ENCODE peak calls at places on chromosomes 3 and 15, in five cellular contexts. One of them, this sample, is unnamed. For H3K4me1, the result is how much of the 10 kb centered on the place peaks cover.

GRCh38 chr3:23712656-23713559 is 92.8 kb upstream of the UBE2E1 start:
- DNase-seq in H1: peak
- DNase-seq in IMR-90: peak
- DNase-seq in H9: peak
- DNase-seq in mesenchymal stem cell: peak
- DNase-seq in this sample: peak

GRCh38 chr15:40618906-40619305 is 24.9 kb downstream of the KNL1 start:
- DNase-seq in H9: no peak
- DNase-seq in H1: no peak
- DNase-seq in mesenchymal stem cell: no peak
- DNase-seq in IMR-90: peak
- DNase-seq in this sample: no peak

GRCh38 chr3:49725906-49726681 is 2.3 kb upstream of the GMPPB start:
- DNase-seq in IMR-90: no peak
- DNase-seq in H1: no peak
- DNase-seq in mesenchymal stem cell: no peak
- DNase-seq in H9: no peak
- DNase-seq in this sample: no peak

GRCh38 chr3:102444101-102444500 is 9.3 kb downstream of the ZPLD1 start:
- DNase-seq in mesenchymal stem cell: no peak
- DNase-seq in H1: no peak
- DNase-seq in IMR-90: peak
- DNase-seq in H9: no peak
- DNase-seq in this sample: no peak

GRCh38 chr3:56683122-56683817 is at the start of gene TASOR:
- DNase-seq in IMR-90: peak
- DNase-seq in H1: peak
- DNase-seq in mesenchymal stem cell: peak
- DNase-seq in H9: peak
- DNase-seq in this sample: peak

GRCh38 chr15:38894260-38894948 is 329.8 kb upstream of the RASGRP1 start:
- DNase-seq in IMR-90: peak
- DNase-seq in H9: no peak
- DNase-seq in H1: no peak
- DNase-seq in mesenchymal stem cell: peak
- DNase-seq in this sample: no peak

GRCh38 chr15:22918056-22918455 is 62.1 kb downstream of the CYFIP1 start:
- DNase-seq in H9: no peak
- DNase-seq in IMR-90: peak
- DNase-seq in mesenchymal stem cell: peak
- DNase-seq in H1: no peak
- DNase-seq in this sample: no peak

GRCh38 chr3:146160233-146160963 is 586 bp downstream of the PLOD2 start:
- DNase-seq in H1: peak
- DNase-seq in H9: peak
- DNase-seq in mesenchymal stem cell: peak
- DNase-seq in IMR-90: peak
- DNase-seq in this sample: peak

GRCh38 chr3:129038121-129038855 is 22.3 kb upstream of the GP9 start:
- DNase-seq in H9: no peak
- DNase-seq in IMR-90: no peak
- DNase-seq in H1: no peak
- DNase-seq in mesenchymal stem cell: no peak
- DNase-seq in this sample: no peak

GRCh38 chr3:85170646-85171045 is 211.9 kb downstream of the CADM2 start:
- DNase-seq in IMR-90: no peak
- DNase-seq in mesenchymal stem cell: no peak
- DNase-seq in H1: no peak
- DNase-seq in H9: no peak
- DNase-seq in this sample: no peak

GRCh38 chr3:13657660-13658435 is 108.9 kb downstream of the FBLN2 start:
- DNase-seq in H1: peak
- DNase-seq in IMR-90: peak
- DNase-seq in mesenchymal stem cell: peak
- DNase-seq in H9: peak
- DNase-seq in this sample: no peak

GRCh38 chr3:99965077-99965476 is 147.4 kb downstream of the CMSS1 start:
- DNase-seq in H1: no peak
- DNase-seq in H9: no peak
- DNase-seq in mesenchymal stem cell: peak
- DNase-seq in IMR-90: peak
- DNase-seq in this sample: no peak

GRCh38 chr3:32420138-32420981 is 28.7 kb downstream of the CMTM7 start:
- DNase-seq in H1: peak
- DNase-seq in IMR-90: peak
- DNase-seq in mesenchymal stem cell: no peak
- DNase-seq in H9: peak
- DNase-seq in this sample: no peak

GRCh38 chr3:32423956-32424558 is 32.4 kb downstream of the CMTM7 start:
- DNase-seq in H1: peak
- DNase-seq in H9: no peak
- DNase-seq in mesenchymal stem cell: no peak
- DNase-seq in IMR-90: no peak
- DNase-seq in this sample: no peak

GRCh38 chr3:153246805-153247204 is 84.8 kb downstream of the RAP2B start:
- DNase-seq in H9: no peak
- DNase-seq in mesenchymal stem cell: peak
- DNase-seq in H1: no peak
- DNase-seq in IMR-90: peak
- DNase-seq in this sample: no peak

GRCh38 chr3:148178508-148178907 is 519.2 kb upstream of the AGTR1 start:
- DNase-seq in H1: no peak
- DNase-seq in mesenchymal stem cell: peak
- DNase-seq in IMR-90: no peak
- DNase-seq in H9: no peak
- DNase-seq in this sample: no peak

GRCh38 chr3:185992801-185993467 is 55.1 kb upstream of the TRA2B start:
- DNase-seq in H1: no peak
- DNase-seq in H9: no peak
- DNase-seq in IMR-90: peak
- DNase-seq in mesenchymal stem cell: no peak
- DNase-seq in this sample: no peak

GRCh38 chr3:185997130-185997529 is 59.3 kb upstream of the TRA2B start:
- DNase-seq in mesenchymal stem cell: no peak
- DNase-seq in H9: no peak
- DNase-seq in H1: peak
- DNase-seq in IMR-90: no peak
- DNase-seq in this sample: no peak

GRCh38 chr3:185998136-185998535 is 60.3 kb upstream of the TRA2B start:
- DNase-seq in H9: no peak
- DNase-seq in mesenchymal stem cell: no peak
- DNase-seq in H1: peak
- DNase-seq in IMR-90: no peak
- DNase-seq in this sample: no peak

GRCh38 chr3:185999221-185999620 is 61.4 kb upstream of the TRA2B start:
- DNase-seq in IMR-90: no peak
- DNase-seq in mesenchymal stem cell: no peak
- DNase-seq in H9: no peak
- DNase-seq in H1: no peak
- DNase-seq in this sample: no peak

DNA sequence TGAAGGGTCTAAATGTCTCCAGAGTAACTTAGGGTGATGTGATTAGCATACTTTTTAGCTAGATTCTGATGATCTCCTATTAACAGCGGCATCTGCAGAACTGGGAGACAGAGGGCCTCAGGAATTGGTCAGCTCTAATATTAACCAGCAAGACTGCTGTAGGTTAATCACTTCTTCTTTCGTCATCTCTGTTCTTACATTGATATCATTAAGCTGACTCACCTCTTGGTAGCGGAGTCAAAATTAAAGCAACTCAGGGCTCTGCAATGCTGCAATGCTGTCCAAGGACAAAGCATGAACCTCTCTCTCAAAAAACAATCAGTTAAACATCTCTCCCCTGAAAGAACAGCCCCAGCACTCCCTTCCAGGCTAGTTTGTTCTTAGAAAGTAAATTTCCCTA is 57.5 kb upstream of the TRA2B start:
- DNase-seq in mesenchymal stem cell: no peak
- DNase-seq in H1: no peak
- DNase-seq in H9: no peak
- DNase-seq in IMR-90: peak
- DNase-seq in this sample: no peak
- H3K4me1 ChIP-seq in mesenchymal stem cell: under half
- H3K4me1 ChIP-seq in H1: under half
- H3K4me1 ChIP-seq in H9: under half
- H3K4me1 ChIP-seq in IMR-90: under half
- H3K4me1 ChIP-seq in this sample: under half

GRCh38 chr3:52015431-52016256 is 19.9 kb upstream of the RPL29 start:
- DNase-seq in H1: no peak
- DNase-seq in mesenchymal stem cell: no peak
- DNase-seq in IMR-90: no peak
- DNase-seq in H9: no peak
- DNase-seq in this sample: no peak

GRCh38 chr3:52019352-52020080 is 23.8 kb upstream of the RPL29 start:
- DNase-seq in H1: no peak
- DNase-seq in H9: no peak
- DNase-seq in mesenchymal stem cell: no peak
- DNase-seq in IMR-90: no peak
- DNase-seq in this sample: no peak

GRCh38 chr3:52020796-52021195 is 25.1 kb upstream of the RPL29 start:
- DNase-seq in mesenchymal stem cell: no peak
- DNase-seq in H1: no peak
- DNase-seq in IMR-90: no peak
- DNase-seq in H9: no peak
- DNase-seq in this sample: no peak

GRCh38 chr3:52017467-52018065 is 21.9 kb upstream of the RPL29 start:
- DNase-seq in IMR-90: no peak
- DNase-seq in H1: no peak
- DNase-seq in mesenchymal stem cell: no peak
- DNase-seq in H9: no peak
- DNase-seq in this sample: no peak

GRCh38 chr3:52018319-52019000 is 22.8 kb upstream of the RPL29 start:
- DNase-seq in IMR-90: no peak
- DNase-seq in mesenchymal stem cell: no peak
- DNase-seq in H9: no peak
- DNase-seq in H1: no peak
- DNase-seq in this sample: no peak
- H2AK5ac ChIP-seq in IMR-90: peak
- H2AK5ac ChIP-seq in mesenchymal stem cell: no peak
- H2AK5ac ChIP-seq in H9: no peak
- H2AK5ac ChIP-seq in H1: no peak
- H2AK5ac ChIP-seq in this sample: no peak

GRCh38 chr3:69872783-69873378 is 126.7 kb upstream of the SAMMSON start:
- DNase-seq in H1: no peak
- DNase-seq in H9: no peak
- DNase-seq in IMR-90: peak
- DNase-seq in mesenchymal stem cell: peak
- DNase-seq in this sample: no peak
- H3K4me1 ChIP-seq in H1: under half
- H3K4me1 ChIP-seq in H9: under half
- H3K4me1 ChIP-seq in IMR-90: under half
- H3K4me1 ChIP-seq in mesenchymal stem cell: under half
- H3K4me1 ChIP-seq in this sample: under half

DNA sequence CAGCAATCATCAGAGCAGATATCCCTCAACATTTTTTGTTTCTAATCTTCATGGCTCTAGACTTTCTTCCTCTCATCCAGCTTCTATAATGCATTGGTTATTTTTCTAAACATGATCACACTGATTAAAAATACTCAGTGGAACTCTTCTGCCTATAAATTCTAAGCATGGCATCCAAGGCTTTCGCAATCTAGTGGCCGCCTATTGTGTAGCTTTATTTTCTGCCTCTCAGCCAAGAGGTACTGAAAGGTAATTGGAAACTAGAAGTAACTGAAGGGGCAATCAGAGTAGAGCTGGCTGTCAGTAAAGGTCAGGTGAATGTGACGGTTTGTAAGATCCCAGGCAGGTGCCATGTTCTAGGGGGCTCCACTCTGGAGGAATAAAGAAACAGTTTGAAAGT is 33.4 kb downstream of the OXSM start:
- DNase-seq in IMR-90: no peak
- DNase-seq in H9: no peak
- DNase-seq in H1: no peak
- DNase-seq in mesenchymal stem cell: no peak
- DNase-seq in this sample: no peak
- H2AK5ac ChIP-seq in IMR-90: no peak
- H2AK5ac ChIP-seq in H9: no peak
- H2AK5ac ChIP-seq in H1: no peak
- H2AK5ac ChIP-seq in mesenchymal stem cell: no peak
- H2AK5ac ChIP-seq in this sample: no peak

DNA sequence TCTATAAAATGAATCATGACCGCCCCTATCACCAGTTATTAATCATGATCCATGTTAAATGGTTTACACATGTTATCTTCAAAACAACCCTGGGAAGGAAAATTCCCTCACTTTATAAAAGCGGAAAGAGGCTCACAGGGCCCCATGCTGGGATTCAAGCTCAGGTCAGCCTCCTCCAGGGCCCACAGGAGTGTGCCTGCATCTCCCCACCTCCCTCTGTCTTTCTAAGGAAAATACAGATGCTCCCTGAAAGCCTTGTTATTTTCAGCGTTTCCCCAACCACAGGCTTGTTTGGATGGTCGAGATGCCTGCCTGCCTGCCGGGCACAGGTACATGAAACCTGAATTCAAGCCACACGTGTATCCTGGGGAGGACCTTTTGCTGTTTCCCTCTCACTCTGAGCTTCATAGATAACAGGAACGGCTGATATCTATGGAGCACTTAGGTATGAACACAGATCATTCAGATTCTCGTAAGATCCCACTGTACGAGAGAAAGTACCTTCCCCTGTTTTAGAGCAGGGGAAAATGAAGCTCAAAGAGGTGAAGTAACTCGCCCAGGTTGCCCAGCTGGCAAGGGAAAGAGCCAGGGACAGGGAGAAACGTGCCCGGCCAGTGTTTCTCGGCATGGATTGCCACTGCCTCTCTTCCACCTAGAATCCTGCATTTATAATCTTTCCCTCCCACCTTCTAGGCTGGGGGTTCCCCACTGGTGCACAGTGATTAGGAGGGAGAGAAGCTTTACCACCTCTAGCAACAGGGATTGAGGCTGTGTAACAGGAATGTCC is 39.2 kb downstream of the EHD4 start:
- DNase-seq in H9: peak
- DNase-seq in H1: no peak
- DNase-seq in IMR-90: no peak
- DNase-seq in mesenchymal stem cell: no peak
- DNase-seq in this sample: no peak
- H3K4me1 ChIP-seq in H9: under half
- H3K4me1 ChIP-seq in H1: under half
- H3K4me1 ChIP-seq in IMR-90: under half
- H3K4me1 ChIP-seq in mesenchymal stem cell: under half
- H3K4me1 ChIP-seq in this sample: under half

GRCh38 chr3:184583345-184584000 is 21.9 kb downstream of the EPHB3 start:
- DNase-seq in H1: no peak
- DNase-seq in H9: no peak
- DNase-seq in mesenchymal stem cell: peak
- DNase-seq in IMR-90: no peak
- DNase-seq in this sample: no peak
- H2AK5ac ChIP-seq in H1: no peak
- H2AK5ac ChIP-seq in H9: no peak
- H2AK5ac ChIP-seq in mesenchymal stem cell: no peak
- H2AK5ac ChIP-seq in IMR-90: no peak
- H2AK5ac ChIP-seq in this sample: peak